ENCODE peak calls at places on chromosome 16, in ten cellular contexts. One of them, this sample, is unnamed.

GRCh38 chr16:24511801-24512200 is 27.6 kb upstream of the RBBP6 start:
- DNase-seq in ovary: no peak
- DNase-seq in astrocyte of the spinal cord: no peak
- DNase-seq in right lobe of liver: no peak
- DNase-seq in foreskin fibroblast: no peak
- DNase-seq in heart right ventricle: no peak
- DNase-seq in omental fat pad: no peak
- DNase-seq in AG09319: no peak
- DNase-seq in brain microvascular endothelial cell: no peak
- DNase-seq in hepatocyte: no peak
- DNase-seq in this sample: no peak

GRCh38 chr16:20344630-20345029 is 7.9 kb downstream of the UMOD start:
- DNase-seq in heart right ventricle: no peak
- DNase-seq in AG09319: no peak
- DNase-seq in omental fat pad: no peak
- DNase-seq in right lobe of liver: no peak
- DNase-seq in foreskin fibroblast: no peak
- DNase-seq in astrocyte of the spinal cord: no peak
- DNase-seq in ovary: no peak
- DNase-seq in hepatocyte: no peak
- DNase-seq in brain microvascular endothelial cell: no peak
- DNase-seq in this sample: no peak

GRCh38 chr16:69466547-69466946 is 42.1 kb downstream of the CYB5B start:
- DNase-seq in hepatocyte: no peak
- DNase-seq in astrocyte of the spinal cord: no peak
- DNase-seq in AG09319: no peak
- DNase-seq in heart right ventricle: no peak
- DNase-seq in right lobe of liver: no peak
- DNase-seq in ovary: no peak
- DNase-seq in omental fat pad: no peak
- DNase-seq in foreskin fibroblast: no peak
- DNase-seq in brain microvascular endothelial cell: no peak
- DNase-seq in this sample: no peak

GRCh38 chr16:7185689-7186088 is 147.0 kb upstream of the RBFOX1 start:
- DNase-seq in brain microvascular endothelial cell: no peak
- DNase-seq in hepatocyte: peak; percentile 23
- DNase-seq in AG09319: no peak
- DNase-seq in right lobe of liver: no peak
- DNase-seq in foreskin fibroblast: no peak
- DNase-seq in heart right ventricle: no peak
- DNase-seq in astrocyte of the spinal cord: no peak
- DNase-seq in omental fat pad: no peak
- DNase-seq in ovary: no peak
- DNase-seq in this sample: no peak

GRCh38 chr16:50323335-50324011 is 45.3 kb downstream of the BRD7 start:
- DNase-seq in ovary: no peak
- DNase-seq in omental fat pad: no peak
- DNase-seq in heart right ventricle: no peak
- DNase-seq in hepatocyte: peak; percentile 61
- DNase-seq in right lobe of liver: no peak
- DNase-seq in brain microvascular endothelial cell: peak; percentile 34
- DNase-seq in AG09319: no peak
- DNase-seq in foreskin fibroblast: peak; percentile 42
- DNase-seq in astrocyte of the spinal cord: peak; percentile 38
- DNase-seq in this sample: peak; percentile 73

GRCh38 chr16:68848786-68849185 is 5.5 kb downstream of the TANGO6 start:
- DNase-seq in heart right ventricle: no peak
- DNase-seq in right lobe of liver: no peak
- DNase-seq in astrocyte of the spinal cord: no peak
- DNase-seq in AG09319: no peak
- DNase-seq in ovary: no peak
- DNase-seq in omental fat pad: no peak
- DNase-seq in foreskin fibroblast: no peak
- DNase-seq in brain microvascular endothelial cell: no peak
- DNase-seq in hepatocyte: no peak
- DNase-seq in this sample: no peak

GRCh38 chr16:82892327-82892726 is 265.6 kb downstream of the CDH13 start:
- DNase-seq in foreskin fibroblast: no peak
- DNase-seq in hepatocyte: no peak
- DNase-seq in brain microvascular endothelial cell: no peak
- DNase-seq in right lobe of liver: no peak
- DNase-seq in AG09319: no peak
- DNase-seq in heart right ventricle: no peak
- DNase-seq in ovary: no peak
- DNase-seq in astrocyte of the spinal cord: no peak
- DNase-seq in omental fat pad: no peak
- DNase-seq in this sample: no peak

GRCh38 chr16:28478511-28479180 is 6.5 kb upstream of the NPIPB7 start:
- DNase-seq in brain microvascular endothelial cell: no peak
- DNase-seq in AG09319: no peak
- DNase-seq in astrocyte of the spinal cord: no peak
- DNase-seq in ovary: no peak
- DNase-seq in omental fat pad: no peak
- DNase-seq in right lobe of liver: peak; percentile 19
- DNase-seq in foreskin fibroblast: no peak
- DNase-seq in hepatocyte: no peak
- DNase-seq in heart right ventricle: no peak
- DNase-seq in this sample: no peak

GRCh38 chr16:54062361-54063346 is 223.9 kb downstream of the IRX3 start:
- DNase-seq in ovary: no peak
- DNase-seq in hepatocyte: no peak
- DNase-seq in heart right ventricle: peak; percentile 15
- DNase-seq in omental fat pad: no peak
- DNase-seq in foreskin fibroblast: no peak
- DNase-seq in astrocyte of the spinal cord: peak; percentile 20
- DNase-seq in AG09319: no peak
- DNase-seq in brain microvascular endothelial cell: no peak
- DNase-seq in right lobe of liver: no peak
- DNase-seq in this sample: no peak
- TF ChIP-seq CTCF in ovary: no peak
- TF ChIP-seq CTCF in hepatocyte: no peak
- TF ChIP-seq CTCF in heart right ventricle: peak; percentile 38
- TF ChIP-seq CTCF in omental fat pad: no peak
- TF ChIP-seq CTCF in foreskin fibroblast: no peak
- TF ChIP-seq CTCF in astrocyte of the spinal cord: no peak
- TF ChIP-seq CTCF in AG09319: no peak
- TF ChIP-seq CTCF in brain microvascular endothelial cell: no peak
- TF ChIP-seq CTCF in right lobe of liver: peak; percentile 14
- TF ChIP-seq CTCF in this sample: no peak

GRCh38 chr16:67105881-67106280 is 3.9 kb upstream of the PHAF1 start:
- DNase-seq in hepatocyte: no peak
- DNase-seq in foreskin fibroblast: no peak
- DNase-seq in brain microvascular endothelial cell: no peak
- DNase-seq in omental fat pad: no peak
- DNase-seq in AG09319: no peak
- DNase-seq in astrocyte of the spinal cord: no peak
- DNase-seq in heart right ventricle: no peak
- DNase-seq in right lobe of liver: no peak
- DNase-seq in ovary: no peak
- DNase-seq in this sample: no peak

GRCh38 chr16:67104845-67105244 is 4.9 kb upstream of the PHAF1 start:
- DNase-seq in ovary: no peak
- DNase-seq in brain microvascular endothelial cell: no peak
- DNase-seq in hepatocyte: no peak
- DNase-seq in astrocyte of the spinal cord: no peak
- DNase-seq in right lobe of liver: no peak
- DNase-seq in foreskin fibroblast: no peak
- DNase-seq in heart right ventricle: no peak
- DNase-seq in AG09319: no peak
- DNase-seq in omental fat pad: no peak
- DNase-seq in this sample: no peak

GRCh38 chr16:67105251-67105650 is 4.5 kb upstream of the PHAF1 start:
- DNase-seq in heart right ventricle: no peak
- DNase-seq in right lobe of liver: no peak
- DNase-seq in omental fat pad: no peak
- DNase-seq in foreskin fibroblast: no peak
- DNase-seq in ovary: no peak
- DNase-seq in AG09319: no peak
- DNase-seq in brain microvascular endothelial cell: no peak
- DNase-seq in hepatocyte: no peak
- DNase-seq in astrocyte of the spinal cord: no peak
- DNase-seq in this sample: no peak

GRCh38 chr16:67101683-67102082 is 8.1 kb upstream of the PHAF1 start:
- DNase-seq in hepatocyte: no peak
- DNase-seq in heart right ventricle: no peak
- DNase-seq in ovary: no peak
- DNase-seq in omental fat pad: no peak
- DNase-seq in AG09319: no peak
- DNase-seq in astrocyte of the spinal cord: peak; percentile 22
- DNase-seq in right lobe of liver: no peak
- DNase-seq in brain microvascular endothelial cell: no peak
- DNase-seq in foreskin fibroblast: no peak
- DNase-seq in this sample: no peak

DNA sequence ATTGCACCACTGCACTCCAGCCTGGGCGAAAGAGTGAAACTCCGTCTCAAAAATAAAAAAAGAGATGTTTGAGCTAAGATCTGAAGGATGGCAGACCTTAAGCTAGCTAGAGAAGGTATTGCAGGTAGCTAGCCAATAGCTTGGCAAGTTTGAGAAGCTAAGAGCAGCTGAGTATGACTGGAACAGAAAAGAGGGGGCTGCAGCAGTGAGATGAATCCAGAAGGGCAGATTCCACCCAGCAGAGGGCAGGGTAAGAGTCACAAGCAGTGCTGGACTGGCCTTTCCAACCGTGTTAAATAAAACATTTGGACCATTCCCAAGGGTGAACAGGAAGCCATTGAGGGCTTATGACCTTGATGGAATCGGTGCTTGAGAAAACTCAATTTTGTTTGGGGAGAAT is 5.7 kb upstream of the PHAF1 start:
- DNase-seq in hepatocyte: peak; percentile 26
- DNase-seq in brain microvascular endothelial cell: no peak
- DNase-seq in omental fat pad: no peak
- DNase-seq in ovary: no peak
- DNase-seq in AG09319: no peak
- DNase-seq in heart right ventricle: peak; percentile 29
- DNase-seq in right lobe of liver: no peak
- DNase-seq in foreskin fibroblast: no peak
- DNase-seq in astrocyte of the spinal cord: peak; percentile 37
- DNase-seq in this sample: no peak
- TF ChIP-seq CTCF in hepatocyte: peak; percentile 34
- TF ChIP-seq CTCF in brain microvascular endothelial cell: peak; percentile 66
- TF ChIP-seq CTCF in omental fat pad: no peak
- TF ChIP-seq CTCF in ovary: no peak
- TF ChIP-seq CTCF in AG09319: peak; percentile 28
- TF ChIP-seq CTCF in heart right ventricle: peak; percentile 54
- TF ChIP-seq CTCF in right lobe of liver: peak; percentile 38
- TF ChIP-seq CTCF in foreskin fibroblast: peak; percentile 33
- TF ChIP-seq CTCF in astrocyte of the spinal cord: peak; percentile 44
- TF ChIP-seq CTCF in this sample: no peak

GRCh38 chr16:89243664-89244063 is 26.2 kb downstream of the ZNF778 start:
- DNase-seq in brain microvascular endothelial cell: no peak
- DNase-seq in AG09319: no peak
- DNase-seq in foreskin fibroblast: no peak
- DNase-seq in hepatocyte: no peak
- DNase-seq in omental fat pad: no peak
- DNase-seq in heart right ventricle: no peak
- DNase-seq in ovary: no peak
- DNase-seq in astrocyte of the spinal cord: no peak
- DNase-seq in right lobe of liver: no peak
- DNase-seq in this sample: no peak

GRCh38 chr16:89244754-89245153 is 27.3 kb downstream of the ZNF778 start:
- DNase-seq in ovary: no peak
- DNase-seq in astrocyte of the spinal cord: no peak
- DNase-seq in brain microvascular endothelial cell: no peak
- DNase-seq in omental fat pad: no peak
- DNase-seq in hepatocyte: no peak
- DNase-seq in AG09319: no peak
- DNase-seq in heart right ventricle: no peak
- DNase-seq in foreskin fibroblast: no peak
- DNase-seq in right lobe of liver: no peak
- DNase-seq in this sample: no peak

GRCh38 chr16:89246903-89247733 is 29.6 kb downstream of the ZNF778 start:
- DNase-seq in heart right ventricle: peak; percentile 81
- DNase-seq in astrocyte of the spinal cord: peak; percentile 81
- DNase-seq in hepatocyte: peak; percentile 97
- DNase-seq in foreskin fibroblast: peak; percentile 71
- DNase-seq in brain microvascular endothelial cell: peak; percentile 55
- DNase-seq in right lobe of liver: peak; percentile 95
- DNase-seq in omental fat pad: peak; percentile 92
- DNase-seq in ovary: peak; percentile 98
- DNase-seq in AG09319: peak; percentile 59
- DNase-seq in this sample: peak; percentile 95

GRCh38 chr16:89248196-89249005 is 30.9 kb downstream of the ZNF778 start:
- DNase-seq in ovary: peak; percentile 54
- DNase-seq in foreskin fibroblast: no peak
- DNase-seq in heart right ventricle: no peak
- DNase-seq in hepatocyte: no peak
- DNase-seq in right lobe of liver: no peak
- DNase-seq in omental fat pad: no peak
- DNase-seq in brain microvascular endothelial cell: no peak
- DNase-seq in astrocyte of the spinal cord: no peak
- DNase-seq in AG09319: no peak
- DNase-seq in this sample: no peak

GRCh38 chr16:89246383-89246902 is 28.9 kb downstream of the ZNF778 start:
- DNase-seq in omental fat pad: no peak
- DNase-seq in ovary: no peak
- DNase-seq in astrocyte of the spinal cord: no peak
- DNase-seq in AG09319: no peak
- DNase-seq in hepatocyte: no peak
- DNase-seq in brain microvascular endothelial cell: no peak
- DNase-seq in heart right ventricle: no peak
- DNase-seq in foreskin fibroblast: peak; percentile 26
- DNase-seq in right lobe of liver: no peak
- DNase-seq in this sample: no peak
- TF ChIP-seq CTCF in omental fat pad: no peak
- TF ChIP-seq CTCF in ovary: no peak
- TF ChIP-seq CTCF in astrocyte of the spinal cord: no peak
- TF ChIP-seq CTCF in AG09319: no peak
- TF ChIP-seq CTCF in hepatocyte: peak; percentile 7
- TF ChIP-seq CTCF in brain microvascular endothelial cell: peak; percentile 27
- TF ChIP-seq CTCF in heart right ventricle: no peak
- TF ChIP-seq CTCF in foreskin fibroblast: no peak
- TF ChIP-seq CTCF in right lobe of liver: no peak
- TF ChIP-seq CTCF in this sample: no peak

GRCh38 chr16:30088832-30089624 is 2.7 kb downstream of the TBX6 start:
- DNase-seq in omental fat pad: no peak
- DNase-seq in hepatocyte: no peak
- DNase-seq in astrocyte of the spinal cord: no peak
- DNase-seq in right lobe of liver: no peak
- DNase-seq in AG09319: no peak
- DNase-seq in heart right ventricle: no peak
- DNase-seq in brain microvascular endothelial cell: no peak
- DNase-seq in ovary: no peak
- DNase-seq in foreskin fibroblast: no peak
- DNase-seq in this sample: no peak

GRCh38 chr16:30092373-30093010 is 768 bp upstream of the TBX6 start:
- DNase-seq in astrocyte of the spinal cord: peak; percentile 58
- DNase-seq in heart right ventricle: peak; percentile 88
- DNase-seq in hepatocyte: peak; percentile 68
- DNase-seq in omental fat pad: no peak
- DNase-seq in foreskin fibroblast: peak; percentile 55
- DNase-seq in AG09319: no peak
- DNase-seq in brain microvascular endothelial cell: peak; percentile 44
- DNase-seq in right lobe of liver: peak; percentile 71
- DNase-seq in ovary: peak; percentile 81
- DNase-seq in this sample: peak; percentile 90

GRCh38 chr16:30090607-30091332 is 954 bp downstream of the TBX6 start:
- DNase-seq in foreskin fibroblast: no peak
- DNase-seq in AG09319: no peak
- DNase-seq in omental fat pad: no peak
- DNase-seq in hepatocyte: no peak
- DNase-seq in ovary: no peak
- DNase-seq in right lobe of liver: no peak
- DNase-seq in astrocyte of the spinal cord: no peak
- DNase-seq in brain microvascular endothelial cell: no peak
- DNase-seq in heart right ventricle: no peak
- DNase-seq in this sample: no peak

GRCh38 chr16:30094541-30095165 is 1.4 kb downstream of the YPEL3 start:
- DNase-seq in brain microvascular endothelial cell: no peak
- DNase-seq in heart right ventricle: no peak
- DNase-seq in hepatocyte: no peak
- DNase-seq in AG09319: no peak
- DNase-seq in foreskin fibroblast: no peak
- DNase-seq in right lobe of liver: no peak
- DNase-seq in omental fat pad: no peak
- DNase-seq in ovary: peak; percentile 65
- DNase-seq in astrocyte of the spinal cord: no peak
- DNase-seq in this sample: no peak

DNA sequence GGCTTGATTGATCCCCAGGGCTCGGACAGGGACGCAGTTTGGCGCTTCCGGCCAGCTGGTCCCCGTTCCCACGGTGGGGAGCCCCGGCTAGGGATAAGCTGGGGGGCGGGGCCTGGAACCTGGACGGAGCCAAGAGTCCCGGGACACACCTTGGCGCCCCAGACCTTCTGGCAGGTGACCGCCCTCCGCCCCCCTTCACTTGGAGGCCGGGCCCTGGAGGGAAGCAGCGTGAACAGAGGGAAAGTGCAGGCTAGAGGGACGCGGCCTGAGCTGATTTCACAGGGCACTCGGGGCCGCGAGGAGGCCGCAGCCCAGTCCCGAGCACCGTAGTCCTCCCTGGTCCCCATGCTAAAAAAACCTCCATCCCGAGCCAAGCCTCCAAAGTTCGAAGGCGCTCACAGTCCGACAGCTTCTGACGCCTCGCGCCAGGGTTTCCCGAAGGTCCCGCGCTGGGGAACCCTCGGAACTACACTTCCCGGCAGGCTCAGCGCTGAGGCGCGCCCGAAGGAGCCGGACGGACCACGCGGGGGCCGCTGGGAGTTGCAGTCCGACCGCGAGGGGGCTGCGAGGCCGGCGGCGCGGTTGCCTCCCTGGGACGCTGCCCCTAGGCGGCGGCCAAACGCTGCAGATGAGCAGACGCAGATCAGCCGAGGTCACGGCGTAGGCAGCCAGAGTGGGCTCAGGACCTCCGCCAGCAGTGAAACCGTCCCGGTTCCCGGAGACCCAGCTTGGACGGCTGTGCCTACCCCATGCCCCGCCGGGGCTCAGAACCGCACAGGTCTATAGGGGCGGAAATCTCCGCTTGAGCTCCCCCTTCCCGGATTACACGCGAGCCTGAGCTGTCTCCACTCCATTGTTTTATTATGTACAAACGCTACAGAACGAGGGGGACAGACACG is at the start of gene TBX6:
- DNase-seq in AG09319: peak; percentile 61
- DNase-seq in ovary: peak; percentile 93
- DNase-seq in foreskin fibroblast: peak; percentile 90
- DNase-seq in hepatocyte: peak; percentile 97
- DNase-seq in brain microvascular endothelial cell: peak; percentile 82
- DNase-seq in right lobe of liver: peak; percentile 94
- DNase-seq in heart right ventricle: peak; percentile 92
- DNase-seq in astrocyte of the spinal cord: peak; percentile 86
- DNase-seq in omental fat pad: peak; percentile 77
- DNase-seq in this sample: peak; percentile 96
- TF ChIP-seq CTCF in AG09319: peak; percentile 67
- TF ChIP-seq CTCF in ovary: peak; percentile 97
- TF ChIP-seq CTCF in foreskin fibroblast: peak; percentile 75
- TF ChIP-seq CTCF in hepatocyte: peak; percentile 75
- TF ChIP-seq CTCF in brain microvascular endothelial cell: peak; percentile 69
- TF ChIP-seq CTCF in right lobe of liver: peak; percentile 92
- TF ChIP-seq CTCF in heart right ventricle: peak; percentile 83
- TF ChIP-seq CTCF in astrocyte of the spinal cord: peak; percentile 74
- TF ChIP-seq CTCF in omental fat pad: peak; percentile 37
- TF ChIP-seq CTCF in this sample: peak; percentile 92